ENCODE peak calls at places on chromosomes 3 and 15, in five cellular contexts. F, V, B, O and R are unnamed samples.

GRCh38 chr3:122397136-122397645 is 13.2 kb downstream of the FAM162A start:
- DNase-seq in F (peak; percentile 85), V (no peak), B (peak; percentile 32), O (no peak), R (peak; percentile 21)

GRCh38 chr3:97613139-97613538 is 151.4 kb upstream of the ARL6 start:
- DNase-seq in F (no peak), V (no peak), B (no peak), O (no peak), R (no peak)

GRCh38 chr3:126436826-126437717 is 38.6 kb downstream of the ZXDC start:
- DNase-seq in F (no peak), V (no peak), B (no peak), O (no peak), R (no peak)

GRCh38 chr3:11692251-11692813 is 48.6 kb upstream of the VGLL4 start:
- DNase-seq in F (no peak), V (no peak), B (no peak), O (peak; percentile 22), R (no peak)

GRCh38 chr3:195065142-195065863 is 205.7 kb downstream of the XXYLT1 start:
- DNase-seq in F (no peak), V (no peak), B (no peak), O (no peak), R (no peak)

GRCh38 chr3:59290358-59290757 is 240.5 kb upstream of the CFAP20DC start:
- DNase-seq in F (peak; percentile 33), V (no peak), B (no peak), O (no peak), R (no peak)

GRCh38 chr15:61063875-61064320 is 165.2 kb downstream of the RORA start:
- DNase-seq in F (no peak), V (no peak), B (no peak), O (no peak), R (no peak)

GRCh38 chr15:39118510-39118909 is 462.4 kb upstream of the THBS1 start:
- DNase-seq in F (peak; percentile 59), V (no peak), B (peak; percentile 47), O (no peak), R (peak; percentile 95)

GRCh38 chr3:44862221-44862637 is 517 bp downstream of the TMEM42 start:
- DNase-seq in F (peak; percentile 50), V (no peak), B (no peak), O (peak; percentile 63), R (peak; percentile 40)

GRCh38 chr3:177468816-177469590 is 271.7 kb upstream of the TBL1XR1 start:
- DNase-seq in F (peak; percentile 68), V (no peak), B (peak; percentile 81), O (no peak), R (peak; percentile 53)

GRCh38 chr3:143600762-143601161 is 247.5 kb downstream of the SLC9A9 start:
- DNase-seq in F (peak; percentile 90), V (peak; percentile 85), B (peak; percentile 65), O (peak; percentile 4), R (peak; percentile 87)

GRCh38 chr3:115381573-115381912 is 234.5 kb upstream of the ZBTB20 start:
- DNase-seq in F (no peak), V (no peak), B (no peak), O (no peak), R (no peak)

GRCh38 chr3:33054100-33055097 is 42.5 kb downstream of the GLB1 start:
- DNase-seq in F (no peak), V (no peak), B (peak; percentile 11), O (no peak), R (peak; percentile 2)

GRCh38 chr3:72891053-72891855 is 3.4 kb downstream of the GXYLT2 start:
- DNase-seq in F (peak; percentile 100), V (peak; percentile 59), B (peak; percentile 100), O (no peak), R (peak; percentile 98)

GRCh38 chr3:4507010-4507596 is 14.0 kb downstream of the ITPR1 start:
- DNase-seq in F (peak; percentile 19), V (no peak), B (peak; percentile 61), O (no peak), R (peak; percentile 32)

GRCh38 chr3:182617511-182617910 is 175.8 kb upstream of the ATP11B start:
- DNase-seq in F (no peak), V (no peak), B (no peak), O (no peak), R (no peak)

GRCh38 chr15:34682673-34683072 is 72.1 kb downstream of the GJD2 start:
- DNase-seq in F (peak; percentile 68), V (no peak), B (peak; percentile 6), O (no peak), R (no peak)

GRCh38 chr3:79367066-79367465 is 400.7 kb downstream of the ROBO1 start:
- DNase-seq in F (peak; percentile 71), V (no peak), B (peak; percentile 6), O (no peak), R (peak; percentile 19)

GRCh38 chr3:14544282-14545250 is 4.4 kb upstream of the GRIP2 start:
- DNase-seq in F (no peak), V (no peak), B (no peak), O (no peak), R (no peak)
- TF ChIP-seq CTCF in F (no peak), V (no peak), B (no peak), O (peak; percentile 20), R (no peak)

GRCh38 chr3:53071882-53072431 is 26.1 kb upstream of the SFMBT1 start:
- DNase-seq in F (no peak), V (no peak), B (no peak), O (no peak), R (no peak)
- H3K4me3 ChIP-seq in F (no peak overlapping the region), V (no peak overlapping the region), B (no peak overlapping the region), O (no peak overlapping the region), R (no peak overlapping the region)

GRCh38 chr3:160565442-160566403 is at the start of gene KPNA4:
- DNase-seq in F (peak; percentile 98), V (peak; percentile 98), B (peak; percentile 97), O (peak; percentile 98), R (peak; percentile 98)
- TF ChIP-seq CTCF in F (no peak), V (no peak), B (no peak), O (no peak), R (no peak)

GRCh38 chr15:76343313-76343996 is 6.9 kb downstream of the ISL2 start:
- DNase-seq in F (no peak), V (no peak), B (no peak), O (no peak), R (no peak)

GRCh38 chr15:76340802-76341365 is 4.3 kb downstream of the ISL2 start:
- DNase-seq in F (no peak), V (peak; percentile 52), B (no peak), O (peak; percentile 78), R (no peak)

GRCh38 chr15:76341366-76342045 is 4.9 kb downstream of the ISL2 start:
- DNase-seq in F (no peak), V (no peak), B (no peak), O (peak; percentile 42), R (peak; percentile 15)

GRCh38 chr15:76342046-76342381 is 5.4 kb downstream of the ISL2 start:
- DNase-seq in F (no peak), V (no peak), B (no peak), O (no peak), R (no peak)

GRCh38 chr15:76342382-76343201 is 6.0 kb downstream of the ISL2 start:
- DNase-seq in F (no peak), V (no peak), B (no peak), O (peak; percentile 84), R (no peak)
- H3K4me3 ChIP-seq in F (no peak overlapping the region), V (no peak overlapping the region), B (no peak overlapping the region), O (peak overlapping the region; percentile 50), R (no peak overlapping the region)

DNA sequence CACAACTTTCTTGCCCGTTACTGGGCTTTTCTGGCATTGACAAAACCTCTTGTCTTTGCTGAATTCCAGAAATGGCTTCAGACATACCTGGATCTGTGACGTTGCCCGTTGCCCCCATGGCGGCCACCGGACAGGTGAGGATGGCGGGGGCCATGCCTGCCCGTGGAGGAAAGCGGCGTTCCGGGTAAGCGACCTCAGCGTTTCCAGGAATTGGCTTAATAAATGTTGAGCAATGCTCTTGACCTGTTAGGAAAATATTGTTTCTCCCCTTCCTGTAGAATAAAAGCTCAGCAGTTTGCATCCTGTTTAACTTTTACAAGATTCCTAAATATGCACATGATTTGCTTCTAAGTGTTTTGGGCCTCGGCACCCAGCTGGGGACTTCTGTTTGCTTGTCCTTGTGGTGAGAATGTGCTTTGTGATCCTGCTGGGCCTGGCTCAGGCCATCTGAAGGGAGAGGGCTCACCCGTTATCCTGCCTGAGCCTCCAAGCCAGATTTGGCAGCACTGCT is 46.7 kb downstream of the ARNT2 start:
- DNase-seq in F (peak; percentile 93), V (peak; percentile 62), B (no peak), O (peak; percentile 28), R (no peak)
- TF ChIP-seq CTCF in F (peak; percentile 44), V (no peak), B (no peak), O (no peak), R (no peak)

DNA sequence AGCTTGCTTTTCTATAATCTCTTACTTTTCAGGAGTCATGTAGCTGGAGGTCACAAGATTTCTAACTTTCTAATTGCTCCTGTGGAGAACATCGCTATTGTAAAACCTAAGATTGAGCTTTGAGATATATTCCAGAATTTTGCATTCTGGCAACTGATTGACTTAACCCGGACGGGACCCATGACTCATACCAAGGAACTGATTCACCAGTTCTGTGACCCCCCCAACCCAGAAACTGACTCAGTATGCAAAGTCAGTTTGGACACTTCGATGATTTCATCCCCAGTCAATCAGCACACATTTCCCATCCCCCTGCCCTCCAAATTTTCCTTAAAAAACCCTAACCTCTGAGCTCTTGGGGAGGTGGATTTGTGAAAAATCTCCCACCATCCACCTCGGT is 396.5 kb upstream of the GBE1 start:
- DNase-seq in F (peak; percentile 83), V (no peak), B (peak; percentile 22), O (no peak), R (peak; percentile 88)
- H3K4me3 ChIP-seq in F (no peak overlapping the region), V (no peak overlapping the region), B (no peak overlapping the region), O (no peak overlapping the region), R (no peak overlapping the region)

DNA sequence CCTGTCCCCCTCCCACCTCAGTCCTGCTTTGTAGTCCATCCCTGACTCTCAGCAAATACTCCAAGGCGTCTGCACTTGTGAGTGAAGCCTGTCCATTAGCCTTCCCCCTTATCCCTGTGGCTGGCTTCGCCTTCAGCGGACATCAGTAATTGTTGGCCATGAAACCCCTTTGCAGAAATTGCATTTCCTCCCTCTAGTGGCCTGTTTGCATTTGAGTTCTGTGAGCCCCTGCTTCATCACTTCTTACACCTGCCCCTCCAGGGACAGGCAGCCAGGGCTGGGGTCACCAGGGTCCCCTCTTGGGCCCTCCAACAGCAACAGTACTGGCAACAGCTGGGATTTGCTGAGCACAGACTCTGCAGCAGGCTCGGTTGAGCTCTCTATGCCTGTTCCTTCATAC is 9.0 kb upstream of the LRRK1 start:
- DNase-seq in F (no peak), V (no peak), B (no peak), O (peak; percentile 46), R (no peak)
- TF ChIP-seq CTCF in F (peak; percentile 60), V (peak; percentile 48), B (peak; percentile 35), O (peak; percentile 47), R (peak; percentile 13)